ENCODE peak calls at places on chromosome X, in seven cellular contexts. One of them, this sample, is unnamed.

GRCh38 chrX:19751068-19751467 is 136.3 kb downstream of the SH3KBP1 start:
- DNase-seq in H9: no peak
- DNase-seq in H1: no peak
- DNase-seq in mesendoderm: peak; percentile 14
- DNase-seq in neuronal stem cell: no peak
- DNase-seq in trophoblast cell: no peak
- DNase-seq in IMR-90: no peak
- DNase-seq in this sample: no peak

GRCh38 chrX:48478806-48479205 is 2.8 kb downstream of the FTSJ1 start:
- DNase-seq in trophoblast cell: no peak
- DNase-seq in neuronal stem cell: no peak
- DNase-seq in H1: no peak
- DNase-seq in H9: no peak
- DNase-seq in mesendoderm: no peak
- DNase-seq in IMR-90: no peak
- DNase-seq in this sample: no peak

GRCh38 chrX:119266364-119266995 is 30.4 kb downstream of the PGRMC1 start:
- DNase-seq in trophoblast cell: peak; percentile 48
- DNase-seq in IMR-90: peak; percentile 12
- DNase-seq in neuronal stem cell: no peak
- DNase-seq in H1: no peak
- DNase-seq in mesendoderm: peak; percentile 8
- DNase-seq in H9: no peak
- DNase-seq in this sample: peak; percentile 10

GRCh38 chrX:9612146-9612505 is 147.3 kb downstream of the TBL1X start:
- DNase-seq in neuronal stem cell: no peak
- DNase-seq in mesendoderm: no peak
- DNase-seq in IMR-90: no peak
- DNase-seq in trophoblast cell: no peak
- DNase-seq in H1: no peak
- DNase-seq in H9: no peak
- DNase-seq in this sample: no peak

GRCh38 chrX:40478457-40479065 is 102.2 kb upstream of the ATP6AP2 start:
- DNase-seq in H1: no peak
- DNase-seq in neuronal stem cell: no peak
- DNase-seq in IMR-90: no peak
- DNase-seq in trophoblast cell: no peak
- DNase-seq in H9: no peak
- DNase-seq in mesendoderm: no peak
- DNase-seq in this sample: no peak

GRCh38 chrX:70084592-70084991 is 22.3 kb downstream of the OTUD6A start:
- DNase-seq in H1: no peak
- DNase-seq in IMR-90: no peak
- DNase-seq in H9: no peak
- DNase-seq in mesendoderm: no peak
- DNase-seq in neuronal stem cell: no peak
- DNase-seq in trophoblast cell: no peak
- DNase-seq in this sample: no peak

GRCh38 chrX:19602866-19603620 is 87.7 kb upstream of the MAP3K15 start:
- DNase-seq in H9: no peak
- DNase-seq in mesendoderm: peak; percentile 85
- DNase-seq in trophoblast cell: peak; percentile 81
- DNase-seq in neuronal stem cell: no peak
- DNase-seq in H1: no peak
- DNase-seq in IMR-90: peak; percentile 82
- DNase-seq in this sample: peak; percentile 67

GRCh38 chrX:152038798-152039197 is 64.3 kb upstream of the GABRE start:
- DNase-seq in mesendoderm: no peak
- DNase-seq in H1: no peak
- DNase-seq in IMR-90: no peak
- DNase-seq in trophoblast cell: no peak
- DNase-seq in H9: no peak
- DNase-seq in neuronal stem cell: no peak
- DNase-seq in this sample: no peak

GRCh38 chrX:103831342-103831802 is 685 bp downstream of the RAB9B start:
- DNase-seq in H9: no peak
- DNase-seq in IMR-90: no peak
- DNase-seq in neuronal stem cell: no peak
- DNase-seq in mesendoderm: no peak
- DNase-seq in H1: no peak
- DNase-seq in trophoblast cell: peak; percentile 63
- DNase-seq in this sample: no peak

GRCh38 chrX:113391875-113392274 is 551.2 kb upstream of the AMOT start:
- DNase-seq in H1: no peak
- DNase-seq in trophoblast cell: no peak
- DNase-seq in neuronal stem cell: no peak
- DNase-seq in H9: no peak
- DNase-seq in IMR-90: no peak
- DNase-seq in mesendoderm: no peak
- DNase-seq in this sample: no peak

GRCh38 chrX:154607370-154607769 is 11.7 kb downstream of the CTAG1B start:
- DNase-seq in mesendoderm: no peak
- DNase-seq in trophoblast cell: no peak
- DNase-seq in H1: no peak
- DNase-seq in H9: no peak
- DNase-seq in IMR-90: no peak
- DNase-seq in neuronal stem cell: no peak
- DNase-seq in this sample: no peak

GRCh38 chrX:19715711-19716638 is 171.4 kb downstream of the SH3KBP1 start:
- DNase-seq in trophoblast cell: no peak
- DNase-seq in H1: no peak
- DNase-seq in mesendoderm: no peak
- DNase-seq in H9: no peak
- DNase-seq in IMR-90: no peak
- DNase-seq in neuronal stem cell: no peak
- DNase-seq in this sample: peak; percentile 33

GRCh38 chrX:14915596-14915995 is 42.4 kb downstream of the MOSPD2 start:
- DNase-seq in mesendoderm: no peak
- DNase-seq in trophoblast cell: no peak
- DNase-seq in H1: no peak
- DNase-seq in IMR-90: peak; percentile 13
- DNase-seq in neuronal stem cell: no peak
- DNase-seq in H9: no peak
- DNase-seq in this sample: no peak

GRCh38 chrX:30935985-30936384 is 46.9 kb upstream of the TAB3 start:
- DNase-seq in H9: peak; percentile 31
- DNase-seq in IMR-90: peak; percentile 3
- DNase-seq in neuronal stem cell: no peak
- DNase-seq in mesendoderm: peak; percentile 60
- DNase-seq in trophoblast cell: peak; percentile 63
- DNase-seq in H1: no peak
- DNase-seq in this sample: peak; percentile 28

GRCh38 chrX:44915361-44915868 is 42.4 kb downstream of the KDM6A start:
- DNase-seq in neuronal stem cell: no peak
- DNase-seq in IMR-90: peak; percentile 20
- DNase-seq in H1: no peak
- DNase-seq in H9: no peak
- DNase-seq in mesendoderm: peak; percentile 6
- DNase-seq in trophoblast cell: no peak
- DNase-seq in this sample: peak; percentile 20

GRCh38 chrX:151488677-151489076 is 74.8 kb upstream of the PASD1 start:
- DNase-seq in H1: peak; percentile 43
- DNase-seq in mesendoderm: peak; percentile 47
- DNase-seq in neuronal stem cell: no peak
- DNase-seq in trophoblast cell: no peak
- DNase-seq in H9: peak; percentile 39
- DNase-seq in IMR-90: no peak
- DNase-seq in this sample: no peak

GRCh38 chrX:10414872-10415703 is 205.3 kb downstream of the MID1 start:
- DNase-seq in neuronal stem cell: no peak
- DNase-seq in mesendoderm: no peak
- DNase-seq in H9: no peak
- DNase-seq in IMR-90: peak; percentile 43
- DNase-seq in H1: no peak
- DNase-seq in trophoblast cell: peak; percentile 7
- DNase-seq in this sample: peak; percentile 17

GRCh38 chrX:150371877-150372276 is 8.8 kb downstream of the MAMLD1 start:
- DNase-seq in neuronal stem cell: no peak
- DNase-seq in H1: no peak
- DNase-seq in mesendoderm: no peak
- DNase-seq in H9: no peak
- DNase-seq in trophoblast cell: no peak
- DNase-seq in IMR-90: no peak
- DNase-seq in this sample: no peak

GRCh38 chrX:131853440-131853839 is 169.7 kb upstream of the STK26 start:
- DNase-seq in neuronal stem cell: no peak
- DNase-seq in trophoblast cell: no peak
- DNase-seq in H1: no peak
- DNase-seq in IMR-90: no peak
- DNase-seq in mesendoderm: no peak
- DNase-seq in H9: no peak
- DNase-seq in this sample: no peak

DNA sequence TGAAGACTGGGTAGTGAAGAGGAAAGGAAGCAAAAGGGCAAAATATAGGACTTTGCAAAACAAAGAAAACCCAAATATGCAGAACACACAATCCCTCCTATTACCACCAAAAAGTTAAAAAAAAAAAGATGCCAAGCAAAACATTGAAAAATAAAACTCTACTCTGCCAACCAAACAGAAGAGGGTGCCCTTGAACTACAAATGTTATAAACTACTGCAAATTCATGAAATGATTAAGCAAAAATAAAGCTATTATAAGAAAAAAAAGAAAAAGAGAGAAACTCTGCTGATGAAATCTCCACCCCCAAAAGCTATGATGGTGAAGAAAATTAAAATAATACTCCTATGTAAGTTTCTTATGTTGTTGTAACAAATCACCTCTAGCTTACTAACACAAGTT is 168.5 kb upstream of the STK26 start:
- DNase-seq in IMR-90: no peak
- DNase-seq in H1: no peak
- DNase-seq in mesendoderm: peak; percentile 7
- DNase-seq in H9: no peak
- DNase-seq in trophoblast cell: no peak
- DNase-seq in neuronal stem cell: no peak
- DNase-seq in this sample: peak; percentile 29
- H3K23ac ChIP-seq in IMR-90: no peak overlapping the region
- H3K23ac ChIP-seq in H1: no peak overlapping the region
- H3K23ac ChIP-seq in mesendoderm: no peak overlapping the region
- H3K23ac ChIP-seq in H9: no peak overlapping the region
- H3K23ac ChIP-seq in trophoblast cell: no peak overlapping the region
- H3K23ac ChIP-seq in neuronal stem cell: no peak overlapping the region
- H3K23ac ChIP-seq in this sample: no peak overlapping the region

GRCh38 chrX:102711872-102712215 is 404 bp upstream of the GPRASP2 start:
- DNase-seq in trophoblast cell: no peak
- DNase-seq in mesendoderm: no peak
- DNase-seq in H9: no peak
- DNase-seq in IMR-90: no peak
- DNase-seq in neuronal stem cell: no peak
- DNase-seq in H1: no peak
- DNase-seq in this sample: no peak

GRCh38 chrX:102712967-102713677 is 874 bp downstream of the GPRASP2 start:
- DNase-seq in IMR-90: peak; percentile 41
- DNase-seq in mesendoderm: peak; percentile 63
- DNase-seq in trophoblast cell: peak; percentile 60
- DNase-seq in neuronal stem cell: peak; percentile 15
- DNase-seq in H1: peak; percentile 54
- DNase-seq in H9: peak; percentile 36
- DNase-seq in this sample: peak; percentile 66

GRCh38 chrX:102712216-102712966 is at the start of gene GPRASP2:
- DNase-seq in H9: peak; percentile 58
- DNase-seq in neuronal stem cell: peak; percentile 57
- DNase-seq in mesendoderm: peak; percentile 45
- DNase-seq in trophoblast cell: peak; percentile 44
- DNase-seq in IMR-90: no peak
- DNase-seq in H1: peak; percentile 62
- DNase-seq in this sample: peak; percentile 23

GRCh38 chrX:102715967-102716366 is 3.7 kb downstream of the GPRASP2 start:
- DNase-seq in IMR-90: no peak
- DNase-seq in trophoblast cell: no peak
- DNase-seq in mesendoderm: no peak
- DNase-seq in neuronal stem cell: no peak
- DNase-seq in H1: no peak
- DNase-seq in H9: no peak
- DNase-seq in this sample: no peak

DNA sequence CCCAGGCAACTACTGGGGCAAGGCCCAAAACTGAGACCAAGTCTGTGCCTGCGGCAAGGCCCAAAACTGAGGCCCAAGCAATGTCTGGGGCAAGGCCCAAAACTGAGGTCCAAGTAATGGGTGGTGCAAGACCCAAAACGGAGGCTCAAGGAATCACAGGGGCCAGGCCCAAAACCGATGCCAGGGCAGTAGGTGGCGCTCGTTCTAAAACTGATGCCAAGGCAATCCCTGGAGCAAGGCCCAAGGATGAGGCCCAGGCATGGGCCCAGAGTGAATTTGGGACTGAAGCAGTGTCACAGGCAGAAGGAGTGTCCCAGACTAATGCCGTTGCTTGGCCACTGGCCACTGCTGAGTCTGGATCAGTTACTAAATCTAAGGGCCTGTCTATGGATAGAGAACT is 2.7 kb downstream of the GPRASP2 start:
- DNase-seq in H1: peak; percentile 54
- DNase-seq in neuronal stem cell: no peak
- DNase-seq in IMR-90: no peak
- DNase-seq in trophoblast cell: no peak
- DNase-seq in H9: peak; percentile 41
- DNase-seq in mesendoderm: peak; percentile 36
- DNase-seq in this sample: no peak
- H3K18ac ChIP-seq in H1: no peak overlapping the region
- H3K18ac ChIP-seq in neuronal stem cell: no peak overlapping the region
- H3K18ac ChIP-seq in IMR-90: no peak overlapping the region
- H3K18ac ChIP-seq in trophoblast cell: no peak overlapping the region
- H3K18ac ChIP-seq in H9: no peak overlapping the region
- H3K18ac ChIP-seq in mesendoderm: no peak overlapping the region
- H3K18ac ChIP-seq in this sample: no peak overlapping the region

GRCh38 chrX:129238011-129238410 is 285.3 kb downstream of the SMARCA1 start:
- DNase-seq in H1: no peak
- DNase-seq in neuronal stem cell: no peak
- DNase-seq in H9: no peak
- DNase-seq in trophoblast cell: no peak
- DNase-seq in IMR-90: no peak
- DNase-seq in mesendoderm: no peak
- DNase-seq in this sample: no peak
- H3K23ac ChIP-seq in H1: no peak overlapping the region
- H3K23ac ChIP-seq in neuronal stem cell: no peak overlapping the region
- H3K23ac ChIP-seq in H9: no peak overlapping the region
- H3K23ac ChIP-seq in trophoblast cell: no peak overlapping the region
- H3K23ac ChIP-seq in IMR-90: no peak overlapping the region
- H3K23ac ChIP-seq in mesendoderm: no peak overlapping the region
- H3K23ac ChIP-seq in this sample: no peak overlapping the region

DNA sequence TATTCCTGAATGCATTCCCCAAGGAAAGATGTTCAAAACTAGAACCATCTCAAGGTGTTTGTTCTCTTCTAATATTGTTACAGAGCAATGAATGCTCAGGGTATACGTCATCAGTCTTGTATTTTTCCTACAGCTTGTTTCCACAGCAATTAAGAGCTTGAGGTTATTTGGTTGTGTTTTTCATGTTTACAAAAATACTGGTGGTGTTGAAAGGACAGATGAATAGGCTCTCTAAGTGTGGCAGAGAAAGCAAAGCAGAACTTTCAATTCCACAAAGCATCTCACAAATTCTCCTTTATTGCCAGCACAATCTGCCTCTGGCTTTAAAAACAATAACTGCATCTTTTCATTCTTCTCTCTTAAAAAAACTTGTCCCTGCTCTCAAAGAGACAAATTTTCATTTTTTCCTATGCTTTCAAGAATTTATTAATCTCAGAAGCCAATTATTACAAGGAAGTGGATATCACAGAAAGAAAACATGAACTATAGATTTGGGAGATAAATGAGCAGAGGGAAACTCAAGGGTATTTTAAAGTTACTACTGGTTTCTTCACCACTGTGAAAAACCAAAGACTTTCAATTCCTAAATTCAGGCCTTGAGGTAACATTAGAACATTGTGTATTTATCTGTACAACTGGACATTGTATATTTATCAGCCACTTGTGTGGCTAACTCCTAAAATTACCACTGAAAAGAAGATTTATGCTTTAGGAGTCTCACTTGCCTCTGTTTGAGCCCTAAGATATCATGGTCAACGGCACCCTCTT is 49.2 kb downstream of the DDX53 start:
- DNase-seq in mesendoderm: no peak
- DNase-seq in IMR-90: no peak
- DNase-seq in neuronal stem cell: no peak
- DNase-seq in H9: no peak
- DNase-seq in trophoblast cell: no peak
- DNase-seq in H1: no peak
- DNase-seq in this sample: no peak
- H3K18ac ChIP-seq in mesendoderm: no peak overlapping the region
- H3K18ac ChIP-seq in IMR-90: no peak overlapping the region
- H3K18ac ChIP-seq in neuronal stem cell: no peak overlapping the region
- H3K18ac ChIP-seq in H9: no peak overlapping the region
- H3K18ac ChIP-seq in trophoblast cell: no peak overlapping the region
- H3K18ac ChIP-seq in H1: no peak overlapping the region
- H3K18ac ChIP-seq in this sample: no peak overlapping the region

This sample was measured in mesenchymal stem cell.